ENCODE peak calls at places on chromosomes 4 and X, in six cellular contexts. V is T follicular helper cell; S is stimulated activated CD4-positive, alpha-beta T cell treated with anti-CD3 and anti-CD28 coated beads, Interleukin-4, amount 100 ng/mL, for 24 hours; U is glomerular endothelial cell; C is neural crest cell; I is RWPE1. G is an unnamed sample.
A peak's percentile ranks its signal among the peaks of the same experiment; 100 is the strongest.

GRCh38 chr4:38751341-38752043 is 31.3 kb downstream of the TLR10 start:
- DNase-seq in C (no peak), V (no peak), I (no peak), S (no peak), U (no peak), G (no peak)

GRCh38 chr4:82621212-82621611 is 59.4 kb upstream of the TMEM150C start:
- DNase-seq in U (no peak), C (no peak), S (no peak), I (no peak), V (no peak), G (no peak)

GRCh38 chr4:110950721-110951120 is 327.8 kb upstream of the PITX2 start:
- DNase-seq in S (no peak), C (no peak), I (no peak), U (no peak), V (no peak), G (no peak)

GRCh38 chr4:113555868-113556267 is 205.7 kb downstream of the CAMK2D start:
- DNase-seq in C (no peak), V (no peak), U (no peak), S (no peak), I (no peak), G (no peak)

GRCh38 chr4:10096201-10096975 is 20.2 kb downstream of the WDR1 start:
- DNase-seq in I (peak; percentile 94), V (peak; percentile 64), C (no peak), U (no peak), S (peak; percentile 88), G (peak; percentile 20)

GRCh38 chrX:154734101-154734781 is 16.6 kb downstream of the GAB3 start:
- DNase-seq in S (no peak), I (no peak), V (no peak), C (no peak), U (no peak), G (no peak)

GRCh38 chr4:41140410-41140809 is 73.9 kb downstream of the APBB2 start:
- DNase-seq in U (no peak), C (no peak), V (no peak), S (no peak), I (no peak), G (no peak)

GRCh38 chr4:67871867-67872266 is 11.9 kb downstream of the TMPRSS11D start:
- DNase-seq in U (peak; percentile 22), S (no peak), I (peak; percentile 43), C (no peak), V (no peak), G (no peak)

GRCh38 chr4:60737858-60738257 is 462.3 kb upstream of the ADGRL3 start:
- DNase-seq in S (no peak), I (peak; percentile 46), U (no peak), C (no peak), V (no peak), G (no peak)

GRCh38 chrX:46310815-46311497 is 234.3 kb downstream of the ZNF674 start:
- DNase-seq in V (no peak), C (no peak), S (no peak), I (no peak), U (no peak), G (no peak)

GRCh38 chr4:175308236-175308635 is 390.1 kb downstream of the ADAM29 start:
- DNase-seq in V (no peak), C (no peak), U (no peak), I (peak; percentile 2), S (no peak), G (no peak)

GRCh38 chr4:16082424-16083216 is 1.2 kb downstream of the PROM1 start:
- DNase-seq in V (no peak), U (no peak), I (peak; percentile 11), S (no peak), C (peak; percentile 66), G (no peak)

GRCh38 chr4:36582214-36582613 is 300.8 kb downstream of the DTHD1 start:
- DNase-seq in U (no peak), I (no peak), V (no peak), S (no peak), C (no peak), G (no peak)

GRCh38 chr4:139028191-139028661 is 12.6 kb downstream of the NOCT start:
- DNase-seq in S (no peak), V (no peak), I (no peak), U (no peak), C (no peak), G (no peak)

GRCh38 chr4:140222175-140222574 is 68.2 kb upstream of the MAML3 start:
- DNase-seq in U (no peak), V (no peak), C (no peak), S (no peak), I (no peak), G (no peak)

GRCh38 chr4:5892321-5893012 is 419 bp downstream of the CRMP1 start:
- DNase-seq in V (no peak), C (no peak), S (no peak), U (no peak), I (no peak), G (no peak)

GRCh38 chr4:99205104-99205979 is 13.7 kb downstream of the ADH6 start:
- DNase-seq in C (no peak), U (no peak), I (no peak), V (no peak), S (no peak), G (no peak)

GRCh38 chr4:36053931-36054330 is 190.4 kb downstream of the ARAP2 start:
- DNase-seq in U (no peak), S (no peak), I (no peak), C (no peak), V (no peak), G (no peak)

GRCh38 chrX:68431836-68432235 is 1.5 kb downstream of the OPHN1 start:
- DNase-seq in I (no peak), V (no peak), S (no peak), U (no peak), C (no peak), G (no peak)

GRCh38 chr4:123892997-123893745 is 496.6 kb downstream of the SPRY1 start:
- DNase-seq in I (no peak), C (no peak), U (no peak), S (no peak), V (no peak), G (no peak)

GRCh38 chr4:80265571-80266266 is 745 bp upstream of the FGF5 start:
- DNase-seq in U (no peak), S (no peak), I (peak; percentile 34), V (no peak), C (no peak), G (no peak)

GRCh38 chrX:85084770-85085393 is 81.2 kb downstream of the APOOL start:
- DNase-seq in S (peak; percentile 7), V (peak; percentile 6), C (peak; percentile 11), U (peak; percentile 9), I (peak; percentile 17), G (no peak)

GRCh38 chr4:39718366-39719323 is 20.7 kb downstream of the UBE2K start:
- DNase-seq in V (no peak), S (no peak), U (no peak), C (no peak), I (no peak), G (no peak)

GRCh38 chr4:94995684-94996394 is 238.1 kb downstream of the BMPR1B start:
- DNase-seq in U (no peak), V (no peak), I (no peak), S (no peak), C (no peak), G (no peak)

GRCh38 chr4:108264693-108265092 is 96.0 kb upstream of the LEF1 start:
- DNase-seq in C (no peak), S (no peak), U (no peak), I (no peak), V (no peak), G (no peak)

GRCh38 chr4:129230836-129231235 is 134.9 kb downstream of the C4orf33 start:
- DNase-seq in I (no peak), C (no peak), U (no peak), V (no peak), S (no peak), G (no peak)

GRCh38 chr4:34649716-34650115 is 1594.6 kb downstream of the ARAP2 start:
- DNase-seq in V (no peak), U (no peak), C (no peak), I (no peak), S (no peak), G (no peak)

GRCh38 chr4:128908735-128909134 is 99.2 kb downstream of the JADE1 start:
- DNase-seq in U (no peak), S (no peak), C (no peak), V (no peak), I (no peak), G (no peak)

GRCh38 chr4:19455850-19456602 is 795.7 kb upstream of the SLIT2 start:
- DNase-seq in V (no peak), S (no peak), U (no peak), C (no peak), I (no peak), G (no peak)

GRCh38 chr4:74624351-74625151 is 169.8 kb downstream of the BTC start:
- DNase-seq in S (no peak), U (no peak), I (peak; percentile 72), C (no peak), V (no peak), G (no peak)

GRCh38 chr4:69830529-69831269 is 29.2 kb downstream of the SULT1E1 start:
- DNase-seq in S (no peak), V (no peak), I (no peak), U (no peak), C (no peak), G (no peak)